ENCODE peak calls at places on chromosomes 1 and 21, in seven cellular contexts. A is NT2/D1; D is AG20443; Q is neural progenitor cell; N is germinal center; O is CD8-positive, alpha-beta T cell; L is MCF 10A. V is an unnamed sample.

GRCh38 chr21:18832081-18832670 is 428.6 kb upstream of the TMPRSS15 start:
- DNase-seq in Q (no peak), N (no peak), O (no peak), L (no peak), D (no peak), A (no peak), V (no peak)

GRCh38 chr1:80966266-80966665 is 834.5 kb upstream of the ADGRL2 start:
- DNase-seq in A (no peak), O (no peak), N (no peak), Q (no peak), L (no peak), D (no peak), V (no peak)

GRCh38 chr1:177973585-177973984 is 3.7 kb upstream of the SEC16B start:
- DNase-seq in A (no peak), O (no peak), N (no peak), L (no peak), D (no peak), Q (no peak), V (no peak)

GRCh38 chr1:172764378-172764777 is 105.5 kb downstream of the FASLG start:
- DNase-seq in Q (no peak), O (peak), A (no peak), L (no peak), D (no peak), N (no peak), V (no peak)

GRCh38 chr1:63317007-63317813 is 5.2 kb upstream of the FOXD3 start:
- DNase-seq in N (peak), L (peak), D (peak), A (peak), Q (peak), O (no peak), V (peak)

GRCh38 chr21:45990741-45991605 is 9.4 kb downstream of the COL6A1 start:
- DNase-seq in A (no peak), N (no peak), L (no peak), O (no peak), D (no peak), Q (no peak), V (no peak)

GRCh38 chr1:81571946-81572345 is 228.8 kb upstream of the ADGRL2 start:
- DNase-seq in N (no peak), O (no peak), D (no peak), L (no peak), A (no peak), Q (no peak), V (no peak)

GRCh38 chr1:210259496-210259895 is 26.9 kb downstream of the SERTAD4 start:
- DNase-seq in O (no peak), N (no peak), Q (peak), D (peak), L (no peak), A (no peak), V (no peak)

GRCh38 chr1:111944121-111944785 is 45.2 kb downstream of the KCND3 start:
- DNase-seq in Q (no peak), A (no peak), O (no peak), N (no peak), L (no peak), D (no peak), V (no peak)

GRCh38 chr1:241518447-241519307 is 878 bp downstream of the FH start:
- DNase-seq in D (peak), A (peak), L (peak), O (no peak), Q (no peak), N (peak), V (no peak)

GRCh38 chr1:179369751-179370341 is 4.1 kb downstream of the AXDND1 start:
- DNase-seq in N (peak), Q (peak), O (peak), L (peak), D (peak), A (peak), V (peak)

GRCh38 chr1:203075249-203076030 is 10.4 kb downstream of the MYOG start:
- DNase-seq in D (no peak), A (no peak), Q (peak), N (peak), L (no peak), O (no peak), V (peak)

GRCh38 chr1:248611883-248612282 is 14.4 kb upstream of the OR2T10 start:
- DNase-seq in L (peak), A (no peak), Q (no peak), D (no peak), O (no peak), N (no peak), V (no peak)

GRCh38 chr1:54273092-54273836 is 73.3 kb downstream of the MRPL37 start:
- DNase-seq in A (no peak), Q (peak), L (no peak), N (peak), O (no peak), D (peak), V (peak)